ENCODE peak calls at places on chromosomes 5 and 9, in four cellular contexts. M is HCT116, K is K562, Z is HepG2. Q is an unnamed sample.

GRCh38 chr5:94313188-94313587 is 305.2 kb downstream of the KIAA0825 start:
- DNase-seq in K (no peak), M (no peak), Z (no peak), Q (no peak)

GRCh38 chr5:137310051-137310730 is 188.9 kb downstream of the SPOCK1 start:
- DNase-seq in K (no peak), Z (no peak), M (no peak), Q (peak; percentile 86)

GRCh38 chr5:119255571-119256356 is 100.1 kb upstream of the TNFAIP8 start:
- DNase-seq in K (peak; percentile 38), M (peak; percentile 19), Z (peak; percentile 74), Q (no peak)

GRCh38 chr9:133957328-133957727 is 34.8 kb downstream of the VAV2 start:
- DNase-seq in M (no peak), Z (no peak), K (no peak), Q (no peak)

GRCh38 chr9:21965401-21965951 is 28.7 kb downstream of the CDKN2A start:
- DNase-seq in K (no peak), Z (peak; percentile 45), M (no peak), Q (no peak)

GRCh38 chr9:15469406-15469805 is 41.4 kb downstream of the PSIP1 start:
- DNase-seq in M (no peak), Z (no peak), K (no peak), Q (no peak)

GRCh38 chr5:137218896-137219295 is 280.2 kb downstream of the SPOCK1 start:
- DNase-seq in M (no peak), K (no peak), Z (no peak), Q (no peak)

GRCh38 chr5:38715671-38716070 is 130.1 kb upstream of the OSMR start:
- DNase-seq in M (peak; percentile 10), Z (peak; percentile 14), K (peak; percentile 6), Q (no peak)

GRCh38 chr5:40464461-40464860 is 215.3 kb upstream of the PTGER4 start:
- DNase-seq in Z (no peak), K (no peak), M (no peak), Q (no peak)

GRCh38 chr5:101346906-101347305 is 443.8 kb upstream of the ST8SIA4 start:
- DNase-seq in Z (no peak), K (no peak), M (no peak), Q (no peak)

GRCh38 chr5:76811214-76811613 is 7.6 kb upstream of the F2RL1 start:
- DNase-seq in M (no peak), K (no peak), Z (no peak), Q (no peak)

GRCh38 chr9:2180171-2180570 is 165.0 kb downstream of the SMARCA2 start:
- DNase-seq in K (no peak), M (no peak), Z (no peak), Q (no peak)

GRCh38 chr9:134004131-134004873 is 12.2 kb upstream of the VAV2 start:
- DNase-seq in K (no peak), Z (no peak), M (no peak), Q (no peak)

GRCh38 chr5:164422400-164422799 is 917.0 kb downstream of the MAT2B start:
- DNase-seq in M (no peak), Z (peak; percentile 22), K (peak; percentile 57), Q (no peak)

GRCh38 chr5:155926011-155926410 is 401.0 kb upstream of the SGCD start:
- DNase-seq in Z (no peak), K (no peak), M (no peak), Q (no peak)

GRCh38 chr9:86706391-86706790 is 240.9 kb downstream of the GAS1 start:
- DNase-seq in K (no peak), Z (no peak), M (no peak), Q (no peak)

GRCh38 chr9:133570681-133571080 is 36.2 kb downstream of the ADAMTSL2 start:
- DNase-seq in Z (no peak), K (no peak), M (no peak), Q (no peak)

GRCh38 chr5:125446986-125447385 is 700.5 kb upstream of the ZNF608 start:
- DNase-seq in K (no peak), M (no peak), Z (no peak), Q (no peak)

GRCh38 chr5:150184990-150185952 is 4.6 kb upstream of the SLC6A7 start:
- DNase-seq in M (no peak), K (no peak), Z (peak; percentile 28), Q (no peak)

GRCh38 chr5:96474073-96474472 is 41.0 kb upstream of the PCSK1 start:
- DNase-seq in Z (no peak), M (no peak), K (no peak), Q (no peak)

GRCh38 chr5:17228833-17229291 is 11.4 kb downstream of the BASP1 start:
- DNase-seq in Z (no peak), K (no peak), M (no peak), Q (no peak)

GRCh38 chr5:13704401-13704800 is 240.1 kb downstream of the DNAH5 start:
- DNase-seq in K (no peak), M (no peak), Z (no peak), Q (no peak)

GRCh38 chr5:56012281-56012963 is 17.7 kb upstream of the IL6ST start:
- DNase-seq in K (no peak), Z (peak; percentile 90), M (no peak), Q (no peak)

GRCh38 chr5:177442066-177442836 is 4.4 kb upstream of the PRR7 start:
- DNase-seq in M (no peak), K (no peak), Z (no peak), Q (no peak)

GRCh38 chr9:12853021-12853420 is 78.2 kb downstream of the LURAP1L start:
- DNase-seq in K (no peak), M (no peak), Z (no peak), Q (no peak)

GRCh38 chr9:69898714-69899209 is 78.1 kb downstream of the CFAP95 start:
- DNase-seq in M (peak; percentile 85), Z (peak; percentile 64), K (no peak), Q (no peak)

GRCh38 chr9:99678550-99678949 is 143.1 kb upstream of the NR4A3 start:
- DNase-seq in K (no peak), Z (no peak), M (no peak), Q (no peak)

GRCh38 chr9:87630266-87630665 is 95.7 kb upstream of the CTSL start:
- DNase-seq in K (peak; percentile 16), Z (peak; percentile 15), M (no peak), Q (no peak)

GRCh38 chr5:147169399-147169798 is 65.4 kb upstream of the STK32A start:
- DNase-seq in Z (peak; percentile 62), K (no peak), M (no peak), Q (no peak)

GRCh38 chr9:130992059-130993032 is 16.6 kb upstream of the LAMC3 start:
- DNase-seq in M (no peak), K (no peak), Z (no peak), Q (no peak)

GRCh38 chr9:73129941-73130695 is 21.5 kb upstream of the ANXA1 start:
- DNase-seq in M (no peak), Z (no peak), K (no peak), Q (no peak)

GRCh38 chr9:28699632-28700031 is 1126.4 kb upstream of the C9orf72 start:
- DNase-seq in Z (no peak), K (no peak), M (no peak), Q (no peak)

GRCh38 chr5:140162781-140163180 is 12.2 kb upstream of the CYSTM1 start:
- DNase-seq in M (no peak), K (no peak), Z (no peak), Q (no peak)

GRCh38 chr5:144183254-144183889 is 12.7 kb downstream of the KCTD16 start:
- DNase-seq in M (no peak), K (peak; percentile 22), Z (no peak), Q (no peak)

DNA sequence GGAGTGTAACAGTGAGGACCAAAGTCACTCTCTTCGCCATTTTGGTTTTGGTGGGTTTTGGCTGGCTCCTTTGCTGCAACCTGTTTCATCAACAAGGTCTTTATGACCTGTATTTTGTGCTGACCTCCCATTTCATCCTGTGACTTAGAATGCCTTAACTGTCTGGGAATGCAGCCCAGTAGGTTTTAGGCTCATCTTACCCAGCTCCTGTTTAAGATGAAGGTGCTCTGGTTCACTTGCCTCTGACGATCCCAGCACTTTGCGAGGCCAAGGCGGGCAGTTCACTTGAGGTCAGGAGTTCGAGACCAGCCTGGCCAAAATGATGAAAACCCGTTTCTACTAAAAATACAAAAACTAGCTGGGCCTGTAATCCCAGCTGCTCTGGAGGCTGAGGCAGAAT is 1.8 kb upstream of the CKS2 start:
- DNase-seq in Z (no peak), K (no peak), M (no peak), Q (no peak)
- TF ChIP-seq TCF7L2 in Z (no peak), K (no peak), M (no peak), Q (no peak)

GRCh38 chr5:66789434-66789833 is 193.2 kb downstream of the MAST4 start:
- DNase-seq in K (no peak), M (no peak), Z (no peak), Q (no peak)
- TF ChIP-seq TCF7L2 in K (no peak), M (no peak), Z (no peak), Q (no peak)

GRCh38 chr5:83026930-83027687 is 50.1 kb downstream of the TMEM167A start:
- DNase-seq in K (no peak), M (no peak), Z (no peak), Q (no peak)
- TF ChIP-seq TCF7L2 in K (no peak), M (no peak), Z (no peak), Q (no peak)

GRCh38 chr9:113712053-113712452 is 164.1 kb upstream of the ZNF618 start:
- DNase-seq in M (no peak), K (no peak), Z (no peak), Q (no peak)

GRCh38 chr9:113711251-113711650 is 164.9 kb upstream of the ZNF618 start:
- DNase-seq in M (no peak), Z (no peak), K (no peak), Q (no peak)

GRCh38 chr9:113707953-113708695 is 168.0 kb upstream of the ZNF618 start:
- DNase-seq in K (no peak), Z (no peak), M (no peak), Q (no peak)

GRCh38 chr9:113709721-113710120 is 166.4 kb upstream of the ZNF618 start:
- DNase-seq in Z (no peak), M (no peak), K (no peak), Q (no peak)

DNA sequence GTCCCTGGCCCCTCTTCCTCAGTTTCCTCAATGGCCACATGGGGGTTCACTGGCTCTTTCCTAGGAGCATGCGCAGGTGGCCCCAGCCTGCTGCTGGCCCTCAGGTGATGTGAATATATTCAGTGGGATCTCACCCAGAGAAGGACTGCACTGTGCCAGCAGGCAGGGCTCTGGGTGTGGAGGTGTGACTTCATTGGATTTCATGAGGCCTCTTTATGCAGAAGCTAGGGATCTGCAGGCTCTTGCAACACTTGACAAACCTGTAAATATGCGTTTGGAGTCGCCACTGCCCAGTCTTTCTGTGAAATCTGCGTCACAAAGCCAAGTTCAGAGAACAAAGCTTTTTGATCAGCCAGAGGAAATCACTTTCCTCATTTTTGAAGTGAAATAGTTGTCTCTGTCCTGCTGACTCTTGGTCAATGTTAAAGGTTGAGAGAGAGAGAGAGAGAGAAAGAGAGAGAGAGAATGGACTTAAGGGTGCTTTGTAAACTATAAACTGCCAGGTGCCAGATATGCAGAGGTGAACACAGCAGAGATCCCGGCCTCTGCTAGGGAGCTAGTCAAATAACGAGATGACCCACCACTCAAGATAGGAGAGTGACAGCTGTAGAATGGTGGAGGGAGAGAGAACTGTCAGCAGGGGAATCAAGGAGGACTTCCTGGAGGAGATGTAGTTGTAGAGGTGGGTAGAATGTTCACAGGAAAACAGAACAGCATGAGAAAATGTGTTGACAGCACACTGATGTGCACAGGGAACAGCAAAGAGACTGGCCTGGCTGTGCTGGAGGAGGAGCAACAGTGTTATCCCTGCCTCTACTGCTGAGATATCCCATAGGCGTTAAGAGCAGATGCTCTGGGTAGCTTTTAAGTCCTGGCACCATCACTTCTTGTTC is 167.0 kb upstream of the ZNF618 start:
- DNase-seq in Z (peak; percentile 32), K (no peak), M (no peak), Q (no peak)
- TF ChIP-seq TCF7L2 in Z (no peak), K (no peak), M (no peak), Q (no peak)

GRCh38 chr5:71573611-71574010 is 13.5 kb upstream of the MCCC2 start:
- DNase-seq in M (no peak), K (peak; percentile 20), Z (peak; percentile 41), Q (no peak)
- TF ChIP-seq TCF7L2 in M (no peak), K (no peak), Z (no peak), Q (no peak)

GRCh38 chr5:68290260-68290674 is 74.7 kb downstream of the PIK3R1 start:
- DNase-seq in Z (no peak), K (peak; percentile 78), M (no peak), Q (no peak)
- TF ChIP-seq TCF7L2 in Z (no peak), K (no peak), M (no peak), Q (no peak)

Q was measured in Panc1.